ENCODE peak calls at places on chromosomes 11 and 22, in four cellular contexts. One of them, this sample, is unnamed.

GRCh38 chr11:60950933-60951610 is 904 bp downstream of the SLC15A3 start:
- DNase-seq in hepatocyte: peak
- DNase-seq in renal cortical epithelial cell: no peak
- DNase-seq in NCI-H2029 treated with DMSO at 0.1 percent for 48 hours: no peak
- DNase-seq in this sample: no peak

GRCh38 chr11:75554258-75555022 is 7.6 kb upstream of the SERPINH1 start:
- DNase-seq in hepatocyte: peak
- DNase-seq in renal cortical epithelial cell: no peak
- DNase-seq in NCI-H2029 treated with DMSO at 0.1 percent for 48 hours: peak
- DNase-seq in this sample: no peak

GRCh38 chr22:27993201-27993635 is 74.2 kb upstream of the PITPNB start:
- DNase-seq in hepatocyte: no peak
- DNase-seq in renal cortical epithelial cell: no peak
- DNase-seq in NCI-H2029 treated with DMSO at 0.1 percent for 48 hours: no peak
- DNase-seq in this sample: no peak

GRCh38 chr11:78812513-78813293 is 238.0 kb upstream of the NARS2 start:
- DNase-seq in hepatocyte: peak
- DNase-seq in renal cortical epithelial cell: no peak
- DNase-seq in NCI-H2029 treated with DMSO at 0.1 percent for 48 hours: no peak
- DNase-seq in this sample: no peak

GRCh38 chr11:130215531-130216220 is 56.1 kb downstream of the ST14 start:
- DNase-seq in hepatocyte: no peak
- DNase-seq in renal cortical epithelial cell: no peak
- DNase-seq in NCI-H2029 treated with DMSO at 0.1 percent for 48 hours: no peak
- DNase-seq in this sample: no peak

GRCh38 chr22:48346311-48346710 is 1481.4 kb downstream of the BRD1 start:
- DNase-seq in hepatocyte: no peak
- DNase-seq in renal cortical epithelial cell: no peak
- DNase-seq in NCI-H2029 treated with DMSO at 0.1 percent for 48 hours: no peak
- DNase-seq in this sample: no peak

GRCh38 chr11:71183878-71184277 is 68.5 kb downstream of the SHANK2 start:
- DNase-seq in hepatocyte: no peak
- DNase-seq in renal cortical epithelial cell: no peak
- DNase-seq in NCI-H2029 treated with DMSO at 0.1 percent for 48 hours: no peak
- DNase-seq in this sample: no peak

GRCh38 chr11:19816817-19817216 is 104.2 kb downstream of the NAV2 start:
- DNase-seq in hepatocyte: no peak
- DNase-seq in renal cortical epithelial cell: no peak
- DNase-seq in NCI-H2029 treated with DMSO at 0.1 percent for 48 hours: no peak
- DNase-seq in this sample: no peak

GRCh38 chr11:118841469-118842222 is 42.0 kb upstream of the CXCR5 start:
- DNase-seq in hepatocyte: no peak
- DNase-seq in renal cortical epithelial cell: no peak
- DNase-seq in NCI-H2029 treated with DMSO at 0.1 percent for 48 hours: no peak
- DNase-seq in this sample: no peak

GRCh38 chr11:41499429-41499828 is 40.0 kb upstream of the LRRC4C start:
- DNase-seq in hepatocyte: no peak
- DNase-seq in renal cortical epithelial cell: no peak
- DNase-seq in NCI-H2029 treated with DMSO at 0.1 percent for 48 hours: no peak
- DNase-seq in this sample: no peak

GRCh38 chr11:65275906-65276305 is 14.1 kb downstream of the POLA2 start:
- DNase-seq in hepatocyte: peak
- DNase-seq in renal cortical epithelial cell: peak
- DNase-seq in NCI-H2029 treated with DMSO at 0.1 percent for 48 hours: no peak
- DNase-seq in this sample: peak

GRCh38 chr11:86073948-86074347 is 5.1 kb upstream of the PICALM start:
- DNase-seq in hepatocyte: no peak
- DNase-seq in renal cortical epithelial cell: no peak
- DNase-seq in NCI-H2029 treated with DMSO at 0.1 percent for 48 hours: no peak
- DNase-seq in this sample: no peak

GRCh38 chr11:27263046-27263445 is 100.0 kb downstream of the CCDC34 start:
- DNase-seq in hepatocyte: no peak
- DNase-seq in renal cortical epithelial cell: no peak
- DNase-seq in NCI-H2029 treated with DMSO at 0.1 percent for 48 hours: no peak
- DNase-seq in this sample: no peak

GRCh38 chr22:45073064-45073463 is 63.3 kb upstream of the PHF21B start:
- DNase-seq in hepatocyte: no peak
- DNase-seq in renal cortical epithelial cell: no peak
- DNase-seq in NCI-H2029 treated with DMSO at 0.1 percent for 48 hours: no peak
- DNase-seq in this sample: no peak

GRCh38 chr11:43943357-43943930 is 1.0 kb downstream of the C11orf96 start:
- DNase-seq in hepatocyte: no peak
- DNase-seq in renal cortical epithelial cell: no peak
- DNase-seq in NCI-H2029 treated with DMSO at 0.1 percent for 48 hours: no peak
- DNase-seq in this sample: no peak

GRCh38 chr22:19722175-19722914 is 994 bp upstream of the GP1BB start:
- DNase-seq in hepatocyte: no peak
- DNase-seq in renal cortical epithelial cell: no peak
- DNase-seq in NCI-H2029 treated with DMSO at 0.1 percent for 48 hours: no peak
- DNase-seq in this sample: no peak

GRCh38 chr11:11533057-11533456 is 88.7 kb downstream of the GALNT18 start:
- DNase-seq in hepatocyte: no peak
- DNase-seq in renal cortical epithelial cell: no peak
- DNase-seq in NCI-H2029 treated with DMSO at 0.1 percent for 48 hours: no peak
- DNase-seq in this sample: no peak

GRCh38 chr11:62144641-62145255 is 20.9 kb downstream of the INCENP start:
- DNase-seq in hepatocyte: no peak
- DNase-seq in renal cortical epithelial cell: no peak
- DNase-seq in NCI-H2029 treated with DMSO at 0.1 percent for 48 hours: no peak
- DNase-seq in this sample: no peak

This sample was measured in kidney tubule cell.